ENCODE peak calls at places on chromosomes 16 and 17, in four cellular contexts. One of them, this sample, is unnamed.

GRCh38 chr17:59278401-59278800 is 53.1 kb upstream of the YPEL2 start:
- DNase-seq in right atrium auricular region: no peak
- DNase-seq in GM12878: no peak
- DNase-seq in GM10248: no peak
- DNase-seq in this sample: no peak

GRCh38 chr16:22932032-22932771 is 118.2 kb downstream of the HS3ST2 start:
- DNase-seq in GM12878: no peak
- DNase-seq in GM10248: no peak
- DNase-seq in right atrium auricular region: no peak
- DNase-seq in this sample: no peak

GRCh38 chr16:55189975-55190636 is 133.9 kb upstream of the IRX6 start:
- DNase-seq in GM12878: no peak
- DNase-seq in GM10248: no peak
- DNase-seq in right atrium auricular region: no peak
- DNase-seq in this sample: no peak

GRCh38 chr17:69228576-69228975 is at the start of gene ABCA10:
- DNase-seq in GM10248: no peak
- DNase-seq in right atrium auricular region: no peak
- DNase-seq in GM12878: no peak
- DNase-seq in this sample: no peak

GRCh38 chr16:89098767-89099430 is 5.2 kb downstream of the ACSF3 start:
- DNase-seq in right atrium auricular region: no peak
- DNase-seq in GM10248: no peak
- DNase-seq in GM12878: no peak
- DNase-seq in this sample: no peak

GRCh38 chr16:80006175-80006895 is 405.8 kb upstream of the MAF start:
- DNase-seq in right atrium auricular region: no peak
- DNase-seq in GM10248: no peak
- DNase-seq in GM12878: no peak
- DNase-seq in this sample: no peak

GRCh38 chr17:29929006-29929543 is 953 bp downstream of the SSH2 start:
- DNase-seq in right atrium auricular region: no peak
- DNase-seq in GM12878: no peak
- DNase-seq in GM10248: no peak
- DNase-seq in this sample: peak

GRCh38 chr17:61260061-61260797 is 139.4 kb upstream of the TBX2 start:
- DNase-seq in GM10248: no peak
- DNase-seq in right atrium auricular region: no peak
- DNase-seq in GM12878: no peak
- DNase-seq in this sample: peak

GRCh38 chr16:26491271-26491670 is 575.5 kb upstream of the C16orf82 start:
- DNase-seq in GM12878: no peak
- DNase-seq in GM10248: no peak
- DNase-seq in right atrium auricular region: no peak
- DNase-seq in this sample: no peak

GRCh38 chr17:17498606-17499301 is 2.6 kb upstream of the RASD1 start:
- DNase-seq in GM10248: no peak
- DNase-seq in GM12878: no peak
- DNase-seq in right atrium auricular region: no peak
- DNase-seq in this sample: no peak

GRCh38 chr17:10198509-10199249 is at the start of gene GAS7:
- DNase-seq in right atrium auricular region: peak
- DNase-seq in GM10248: peak
- DNase-seq in GM12878: no peak
- DNase-seq in this sample: no peak

GRCh38 chr16:1884889-1885288 is 12.9 kb upstream of the MEIOB start:
- DNase-seq in right atrium auricular region: no peak
- DNase-seq in GM12878: no peak
- DNase-seq in GM10248: no peak
- DNase-seq in this sample: no peak

GRCh38 chr16:1890024-1890700 is 18.2 kb upstream of the MEIOB start:
- DNase-seq in GM10248: no peak
- DNase-seq in right atrium auricular region: no peak
- DNase-seq in GM12878: no peak
- DNase-seq in this sample: no peak

GRCh38 chr16:1879477-1879876 is 7.5 kb upstream of the MEIOB start:
- DNase-seq in right atrium auricular region: no peak
- DNase-seq in GM10248: no peak
- DNase-seq in GM12878: no peak
- DNase-seq in this sample: no peak

GRCh38 chr16:1887711-1888354 is 15.9 kb upstream of the MEIOB start:
- DNase-seq in right atrium auricular region: no peak
- DNase-seq in GM10248: no peak
- DNase-seq in GM12878: no peak
- DNase-seq in this sample: no peak

DNA sequence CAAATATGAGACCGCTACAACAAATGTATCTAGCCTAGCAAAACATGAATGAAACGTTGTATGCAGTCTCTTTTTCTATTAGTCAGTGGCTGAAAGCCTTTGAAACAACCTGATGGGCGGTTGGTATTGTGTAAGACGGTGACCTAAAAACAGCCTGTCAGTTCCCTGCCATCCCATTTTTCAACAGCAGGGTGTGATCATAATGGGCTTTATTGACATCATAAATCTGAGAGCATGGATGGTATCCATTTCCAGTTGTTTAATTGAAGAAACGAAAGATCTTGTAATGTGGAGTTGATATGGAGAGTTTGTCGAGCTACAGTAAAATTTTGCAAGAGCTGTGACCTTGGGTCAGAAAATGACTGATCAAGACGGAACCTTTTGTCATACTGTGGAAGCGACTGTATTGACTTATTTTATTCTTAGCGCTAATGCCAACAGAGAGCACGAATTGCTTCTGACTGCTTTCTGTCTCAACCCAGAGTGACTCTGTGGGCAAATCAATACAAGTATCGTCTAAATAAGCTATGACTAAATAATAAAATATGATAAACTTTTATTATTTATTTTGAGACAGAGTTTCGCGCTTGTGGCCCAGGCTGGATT is 12.3 kb upstream of the MEIOB start:
- DNase-seq in right atrium auricular region: no peak
- DNase-seq in GM10248: no peak
- DNase-seq in GM12878: no peak
- DNase-seq in this sample: no peak
- TF ChIP-seq CTCF in right atrium auricular region: no peak
- TF ChIP-seq CTCF in GM10248: no peak
- TF ChIP-seq CTCF in GM12878: no peak
- TF ChIP-seq CTCF in this sample: peak

DNA sequence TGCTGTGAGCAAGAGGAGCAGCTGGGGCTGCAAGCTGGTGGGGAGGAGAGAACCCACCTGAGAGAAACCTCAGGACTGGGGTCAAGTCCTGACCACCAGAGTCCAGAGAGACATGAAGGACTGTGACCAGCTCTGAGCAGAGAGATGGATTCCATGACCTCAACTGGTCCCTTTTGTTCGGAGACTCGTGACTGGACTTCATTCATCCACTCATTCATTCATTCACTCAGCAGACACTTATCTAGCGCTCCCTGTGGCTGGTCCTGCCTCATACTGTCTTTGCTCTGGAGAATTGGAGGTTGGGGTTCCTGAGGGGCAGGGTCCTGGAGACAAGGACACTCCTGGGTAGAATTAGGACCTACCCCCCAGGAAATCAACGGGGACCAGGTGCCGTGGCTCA is 4.0 kb downstream of the ERBB2 start:
- DNase-seq in right atrium auricular region: no peak
- DNase-seq in GM12878: no peak
- DNase-seq in GM10248: no peak
- DNase-seq in this sample: no peak
- TF ChIP-seq CTCF in right atrium auricular region: no peak
- TF ChIP-seq CTCF in GM12878: no peak
- TF ChIP-seq CTCF in GM10248: no peak
- TF ChIP-seq CTCF in this sample: no peak

GRCh38 chr17:76584427-76585047 is 1.1 kb downstream of the ST6GALNAC2 start:
- DNase-seq in right atrium auricular region: no peak
- DNase-seq in GM12878: no peak
- DNase-seq in GM10248: no peak
- DNase-seq in this sample: no peak

GRCh38 chr17:76585048-76585648 is 512 bp downstream of the ST6GALNAC2 start:
- DNase-seq in GM10248: peak
- DNase-seq in GM12878: no peak
- DNase-seq in right atrium auricular region: no peak
- DNase-seq in this sample: no peak

GRCh38 chr17:76588182-76588581 is 2.5 kb upstream of the ST6GALNAC2 start:
- DNase-seq in GM10248: no peak
- DNase-seq in right atrium auricular region: no peak
- DNase-seq in GM12878: no peak
- DNase-seq in this sample: no peak

GRCh38 chr17:76586741-76587487 is 1.3 kb upstream of the ST6GALNAC2 start:
- DNase-seq in GM10248: peak
- DNase-seq in right atrium auricular region: no peak
- DNase-seq in GM12878: no peak
- DNase-seq in this sample: no peak

DNA sequence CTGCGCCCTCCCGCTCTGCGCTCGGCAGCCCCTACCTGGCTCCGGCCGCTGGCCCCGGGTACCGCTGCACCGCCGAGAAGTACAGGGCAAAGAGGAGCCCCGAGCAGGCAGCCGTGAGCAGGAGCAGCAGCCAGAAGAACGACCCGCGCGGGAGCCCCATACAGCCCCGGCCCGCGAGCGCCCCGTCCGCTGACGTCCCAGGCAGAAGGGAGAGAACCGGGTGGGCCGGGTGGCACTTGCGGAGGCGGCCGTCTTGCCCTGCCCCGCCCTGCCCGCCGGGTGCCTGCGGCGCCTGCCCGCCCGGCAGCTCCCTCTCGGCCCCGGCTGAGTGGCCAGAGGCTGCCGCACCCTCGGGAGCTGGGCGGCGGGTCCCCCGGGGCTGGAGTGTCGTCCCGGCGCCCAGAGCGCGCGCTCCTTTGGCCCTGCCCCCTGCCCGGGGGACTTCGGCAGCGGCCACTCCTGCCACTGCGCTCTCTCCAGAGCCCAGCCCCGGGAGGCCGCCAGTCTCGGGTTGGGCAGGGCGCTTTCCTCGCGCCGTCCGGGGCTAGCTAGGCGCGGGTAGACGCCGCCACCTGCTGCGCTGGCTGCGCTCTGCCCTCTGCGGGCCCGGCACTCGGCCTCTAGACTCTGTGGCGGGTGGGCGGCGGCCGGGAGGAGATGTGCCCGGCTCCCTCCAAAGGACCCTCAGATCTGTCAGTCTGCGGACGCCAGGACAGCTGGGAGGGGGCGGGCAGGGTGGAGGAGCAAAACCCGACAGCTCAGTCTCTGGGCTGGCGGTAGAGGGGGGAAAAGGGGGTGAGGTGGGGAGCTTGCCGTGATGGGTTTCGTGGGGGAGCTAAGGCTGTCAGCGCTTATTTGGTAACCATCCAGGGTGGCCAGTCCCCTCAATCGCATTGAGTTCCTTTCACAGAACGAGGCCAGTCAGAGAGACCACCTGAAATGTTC is at the start of gene ST6GALNAC2:
- DNase-seq in GM10248: peak
- DNase-seq in right atrium auricular region: no peak
- DNase-seq in GM12878: no peak
- DNase-seq in this sample: peak
- TF ChIP-seq CTCF in GM10248: peak
- TF ChIP-seq CTCF in right atrium auricular region: peak
- TF ChIP-seq CTCF in GM12878: peak
- TF ChIP-seq CTCF in this sample: peak

GRCh38 chr16:49179714-49180330 is 101.8 kb downstream of the CBLN1 start:
- DNase-seq in GM10248: no peak
- DNase-seq in GM12878: no peak
- DNase-seq in right atrium auricular region: no peak
- DNase-seq in this sample: no peak

GRCh38 chr16:49181812-49182211 is 99.8 kb downstream of the CBLN1 start:
- DNase-seq in GM10248: no peak
- DNase-seq in right atrium auricular region: no peak
- DNase-seq in GM12878: no peak
- DNase-seq in this sample: no peak

GRCh38 chr16:49189286-49189685 is 92.4 kb downstream of the CBLN1 start:
- DNase-seq in right atrium auricular region: peak
- DNase-seq in GM10248: no peak
- DNase-seq in GM12878: no peak
- DNase-seq in this sample: no peak

GRCh38 chr16:49183911-49184310 is 97.7 kb downstream of the CBLN1 start:
- DNase-seq in GM10248: peak
- DNase-seq in right atrium auricular region: no peak
- DNase-seq in GM12878: no peak
- DNase-seq in this sample: no peak
- TF ChIP-seq CTCF in GM10248: no peak
- TF ChIP-seq CTCF in right atrium auricular region: peak
- TF ChIP-seq CTCF in GM12878: peak
- TF ChIP-seq CTCF in this sample: no peak

GRCh38 chr16:67544329-67544841 is 15.8 kb downstream of the RIPOR1 start:
- DNase-seq in GM10248: no peak
- DNase-seq in right atrium auricular region: no peak
- DNase-seq in GM12878: no peak
- DNase-seq in this sample: no peak
- TF ChIP-seq CTCF in GM10248: peak
- TF ChIP-seq CTCF in right atrium auricular region: no peak
- TF ChIP-seq CTCF in GM12878: no peak
- TF ChIP-seq CTCF in this sample: peak

GRCh38 chr16:81585785-81586184 is 141.2 kb downstream of the CMIP start:
- DNase-seq in GM12878: no peak
- DNase-seq in right atrium auricular region: no peak
- DNase-seq in GM10248: no peak
- DNase-seq in this sample: no peak
- TF ChIP-seq CTCF in GM12878: peak
- TF ChIP-seq CTCF in right atrium auricular region: peak
- TF ChIP-seq CTCF in GM10248: no peak
- TF ChIP-seq CTCF in this sample: peak

GRCh38 chr16:27859020-27859419 is 204.5 kb downstream of the GSG1L start:
- DNase-seq in GM12878: no peak
- DNase-seq in right atrium auricular region: no peak
- DNase-seq in GM10248: no peak
- DNase-seq in this sample: no peak
- TF ChIP-seq CTCF in GM12878: no peak
- TF ChIP-seq CTCF in right atrium auricular region: no peak
- TF ChIP-seq CTCF in GM10248: no peak
- TF ChIP-seq CTCF in this sample: peak

GRCh38 chr17:79934653-79934970 is 95.4 kb upstream of the CBX4 start:
- DNase-seq in GM12878: no peak
- DNase-seq in right atrium auricular region: no peak
- DNase-seq in GM10248: no peak
- DNase-seq in this sample: no peak

GRCh38 chr17:79936661-79937434 is 97.6 kb upstream of the CBX4 start:
- DNase-seq in GM10248: no peak
- DNase-seq in right atrium auricular region: no peak
- DNase-seq in GM12878: no peak
- DNase-seq in this sample: no peak

GRCh38 chr17:79935845-79936470 is 96.7 kb upstream of the CBX4 start:
- DNase-seq in right atrium auricular region: no peak
- DNase-seq in GM12878: no peak
- DNase-seq in GM10248: no peak
- DNase-seq in this sample: no peak

GRCh38 chr17:79933863-79934652 is 94.8 kb upstream of the CBX4 start:
- DNase-seq in GM12878: no peak
- DNase-seq in GM10248: no peak
- DNase-seq in right atrium auricular region: no peak
- DNase-seq in this sample: no peak

GRCh38 chr17:79935197-79935844 is 96.1 kb upstream of the CBX4 start:
- DNase-seq in GM10248: no peak
- DNase-seq in GM12878: no peak
- DNase-seq in right atrium auricular region: no peak
- DNase-seq in this sample: no peak
- TF ChIP-seq CTCF in GM10248: no peak
- TF ChIP-seq CTCF in GM12878: no peak
- TF ChIP-seq CTCF in right atrium auricular region: no peak
- TF ChIP-seq CTCF in this sample: no peak

This sample was measured in HFFc6.